ENCODE peak calls at places on chromosomes 11 and 22, in seven cellular contexts. One of them, this sample, is unnamed.

GRCh38 chr11:105790841-105791240 is 181.0 kb downstream of the GRIA4 start:
- DNase-seq in DND-41: no peak
- DNase-seq in foreskin fibroblast: no peak
- DNase-seq in kidney epithelial cell: no peak
- DNase-seq in OCI-LY7: no peak
- DNase-seq in RWPE1: no peak
- DNase-seq in lower lobe of right lung: no peak
- DNase-seq in this sample: no peak

GRCh38 chr11:78654071-78654470 is 79.4 kb upstream of the NARS2 start:
- DNase-seq in DND-41: no peak
- DNase-seq in foreskin fibroblast: no peak
- DNase-seq in kidney epithelial cell: no peak
- DNase-seq in OCI-LY7: no peak
- DNase-seq in RWPE1: no peak
- DNase-seq in lower lobe of right lung: no peak
- DNase-seq in this sample: no peak

GRCh38 chr22:20324139-20324516 is 4.3 kb upstream of the DGCR6L start:
- DNase-seq in DND-41: no peak
- DNase-seq in foreskin fibroblast: no peak
- DNase-seq in kidney epithelial cell: no peak
- DNase-seq in OCI-LY7: no peak
- DNase-seq in RWPE1: no peak
- DNase-seq in lower lobe of right lung: no peak
- DNase-seq in this sample: no peak

GRCh38 chr11:13923182-13923581 is 39.3 kb upstream of the SPON1 start:
- DNase-seq in DND-41: no peak
- DNase-seq in foreskin fibroblast: no peak
- DNase-seq in kidney epithelial cell: no peak
- DNase-seq in OCI-LY7: peak; percentile 52
- DNase-seq in RWPE1: no peak
- DNase-seq in lower lobe of right lung: no peak
- DNase-seq in this sample: no peak

GRCh38 chr22:41237707-41238569 is 2.8 kb downstream of the CHADL start:
- DNase-seq in DND-41: peak; percentile 76
- DNase-seq in foreskin fibroblast: peak; percentile 60
- DNase-seq in kidney epithelial cell: peak; percentile 12
- DNase-seq in OCI-LY7: peak; percentile 79
- DNase-seq in RWPE1: peak; percentile 42
- DNase-seq in lower lobe of right lung: peak; percentile 91
- DNase-seq in this sample: peak; percentile 30

GRCh38 chr11:42048141-42048540 is 588.7 kb upstream of the LRRC4C start:
- DNase-seq in DND-41: no peak
- DNase-seq in foreskin fibroblast: no peak
- DNase-seq in kidney epithelial cell: no peak
- DNase-seq in OCI-LY7: no peak
- DNase-seq in RWPE1: no peak
- DNase-seq in lower lobe of right lung: no peak
- DNase-seq in this sample: no peak

GRCh38 chr11:29507381-29507780 is 509.4 kb downstream of the KCNA4 start:
- DNase-seq in DND-41: no peak
- DNase-seq in foreskin fibroblast: no peak
- DNase-seq in kidney epithelial cell: no peak
- DNase-seq in OCI-LY7: no peak
- DNase-seq in RWPE1: no peak
- DNase-seq in lower lobe of right lung: no peak
- DNase-seq in this sample: no peak

GRCh38 chr11:8258289-8258688 is 5.4 kb downstream of the LMO1 start:
- DNase-seq in DND-41: no peak
- DNase-seq in foreskin fibroblast: no peak
- DNase-seq in kidney epithelial cell: no peak
- DNase-seq in OCI-LY7: no peak
- DNase-seq in RWPE1: no peak
- DNase-seq in lower lobe of right lung: peak; percentile 41
- DNase-seq in this sample: no peak

GRCh38 chr22:46064966-46065666 is 85.2 kb upstream of the PPARA start:
- DNase-seq in DND-41: no peak
- DNase-seq in foreskin fibroblast: no peak
- DNase-seq in kidney epithelial cell: no peak
- DNase-seq in OCI-LY7: no peak
- DNase-seq in RWPE1: no peak
- DNase-seq in lower lobe of right lung: no peak
- DNase-seq in this sample: no peak

GRCh38 chr22:30205281-30206115 is 41.1 kb downstream of the LIF start:
- DNase-seq in DND-41: no peak
- DNase-seq in foreskin fibroblast: peak; percentile 99
- DNase-seq in kidney epithelial cell: peak; percentile 90
- DNase-seq in OCI-LY7: no peak
- DNase-seq in RWPE1: peak; percentile 33
- DNase-seq in lower lobe of right lung: no peak
- DNase-seq in this sample: no peak

GRCh38 chr11:128689586-128689945 is 4.3 kb upstream of the FLI1 start:
- DNase-seq in DND-41: no peak
- DNase-seq in foreskin fibroblast: no peak
- DNase-seq in kidney epithelial cell: no peak
- DNase-seq in OCI-LY7: no peak
- DNase-seq in RWPE1: no peak
- DNase-seq in lower lobe of right lung: no peak
- DNase-seq in this sample: no peak

GRCh38 chr11:128689946-128690745 is 3.7 kb upstream of the FLI1 start:
- DNase-seq in DND-41: no peak
- DNase-seq in foreskin fibroblast: peak; percentile 70
- DNase-seq in kidney epithelial cell: no peak
- DNase-seq in OCI-LY7: no peak
- DNase-seq in RWPE1: no peak
- DNase-seq in lower lobe of right lung: peak; percentile 48
- DNase-seq in this sample: no peak

GRCh38 chr11:128690746-128691091 is 3.2 kb upstream of the FLI1 start:
- DNase-seq in DND-41: no peak
- DNase-seq in foreskin fibroblast: peak; percentile 19
- DNase-seq in kidney epithelial cell: no peak
- DNase-seq in OCI-LY7: no peak
- DNase-seq in RWPE1: no peak
- DNase-seq in lower lobe of right lung: peak; percentile 51
- DNase-seq in this sample: no peak

GRCh38 chr11:128692750-128693578 is 908 bp upstream of the FLI1 start:
- DNase-seq in DND-41: no peak
- DNase-seq in foreskin fibroblast: peak; percentile 77
- DNase-seq in kidney epithelial cell: no peak
- DNase-seq in OCI-LY7: peak; percentile 42
- DNase-seq in RWPE1: peak; percentile 34
- DNase-seq in lower lobe of right lung: peak; percentile 61
- DNase-seq in this sample: no peak

GRCh38 chr11:128691802-128692749 is 1.8 kb upstream of the FLI1 start:
- DNase-seq in DND-41: no peak
- DNase-seq in foreskin fibroblast: no peak
- DNase-seq in kidney epithelial cell: no peak
- DNase-seq in OCI-LY7: no peak
- DNase-seq in RWPE1: no peak
- DNase-seq in lower lobe of right lung: no peak
- DNase-seq in this sample: no peak
- TF ChIP-seq CTCF in DND-41: peak; percentile 30
- TF ChIP-seq CTCF in foreskin fibroblast: peak; percentile 41
- TF ChIP-seq CTCF in kidney epithelial cell: peak; percentile 20
- TF ChIP-seq CTCF in OCI-LY7: peak; percentile 48
- TF ChIP-seq CTCF in RWPE1: no peak
- TF ChIP-seq CTCF in lower lobe of right lung: peak; percentile 18
- TF ChIP-seq CTCF in this sample: peak; percentile 21

DNA sequence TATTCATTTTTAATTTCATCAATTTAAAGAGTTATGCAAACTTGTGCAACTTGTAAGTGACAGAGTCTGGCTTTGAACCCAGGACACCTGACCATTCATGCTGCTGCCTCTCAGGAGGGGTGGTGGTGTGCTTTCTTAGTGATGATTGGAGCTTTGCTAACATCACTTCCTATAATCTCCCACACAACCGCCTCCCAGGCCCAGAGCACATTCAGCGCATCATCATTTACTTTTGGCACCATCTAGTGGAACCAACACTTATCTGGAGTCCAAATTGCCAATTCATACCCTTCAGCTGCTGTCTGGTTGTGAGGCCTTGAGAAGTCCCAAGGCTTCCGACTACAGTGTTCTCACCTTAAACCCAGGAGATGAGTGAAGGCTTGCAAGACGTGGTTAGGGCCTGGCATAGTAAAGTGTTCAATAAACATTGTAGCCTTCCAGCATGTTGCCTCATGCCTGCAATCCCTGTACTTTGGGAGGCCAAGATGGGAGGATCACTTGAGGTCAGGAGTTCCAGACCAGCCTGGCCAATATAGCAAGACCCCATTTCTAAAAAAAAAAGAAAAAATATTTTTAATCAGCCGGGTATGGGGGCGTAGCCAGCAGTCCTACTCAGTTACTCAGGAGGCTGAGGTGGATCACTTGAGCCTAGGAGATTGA is 1.1 kb upstream of the TTLL1 start:
- DNase-seq in DND-41: peak; percentile 61
- DNase-seq in foreskin fibroblast: peak; percentile 92
- DNase-seq in kidney epithelial cell: no peak
- DNase-seq in OCI-LY7: peak; percentile 87
- DNase-seq in RWPE1: peak; percentile 67
- DNase-seq in lower lobe of right lung: peak; percentile 62
- DNase-seq in this sample: no peak
- TF ChIP-seq CTCF in DND-41: peak; percentile 70
- TF ChIP-seq CTCF in foreskin fibroblast: peak; percentile 49
- TF ChIP-seq CTCF in kidney epithelial cell: peak; percentile 42
- TF ChIP-seq CTCF in OCI-LY7: peak; percentile 81
- TF ChIP-seq CTCF in RWPE1: peak; percentile 65
- TF ChIP-seq CTCF in lower lobe of right lung: peak; percentile 36
- TF ChIP-seq CTCF in this sample: peak; percentile 55

GRCh38 chr11:113805640-113806039 is 26.0 kb downstream of the CLDN25 start:
- DNase-seq in DND-41: no peak
- DNase-seq in foreskin fibroblast: peak; percentile 17
- DNase-seq in kidney epithelial cell: no peak
- DNase-seq in OCI-LY7: no peak
- DNase-seq in RWPE1: no peak
- DNase-seq in lower lobe of right lung: no peak
- DNase-seq in this sample: no peak

GRCh38 chr11:113802621-113803020 is 23.0 kb downstream of the CLDN25 start:
- DNase-seq in DND-41: no peak
- DNase-seq in foreskin fibroblast: no peak
- DNase-seq in kidney epithelial cell: no peak
- DNase-seq in OCI-LY7: no peak
- DNase-seq in RWPE1: no peak
- DNase-seq in lower lobe of right lung: no peak
- DNase-seq in this sample: no peak

DNA sequence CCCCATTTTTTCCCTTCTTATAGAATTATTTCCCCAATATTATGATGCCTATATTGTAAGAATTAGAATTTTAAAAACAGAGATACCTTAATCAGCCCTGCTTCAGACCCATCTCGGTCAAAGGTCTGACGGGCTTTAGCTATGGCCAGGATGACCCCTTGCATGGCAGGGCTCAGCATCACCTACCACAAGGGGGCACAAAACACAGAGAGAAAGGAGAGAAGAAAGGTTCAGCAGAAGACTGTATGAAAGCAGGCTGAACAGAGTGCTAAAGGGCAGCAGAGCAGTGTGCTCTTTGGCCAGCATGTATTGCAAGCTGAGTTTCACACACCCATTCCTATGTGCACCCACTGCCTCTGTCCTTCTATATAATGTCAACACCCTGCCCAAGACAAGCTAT is 26.8 kb downstream of the CLDN25 start:
- DNase-seq in DND-41: no peak
- DNase-seq in foreskin fibroblast: peak; percentile 11
- DNase-seq in kidney epithelial cell: no peak
- DNase-seq in OCI-LY7: peak; percentile 46
- DNase-seq in RWPE1: no peak
- DNase-seq in lower lobe of right lung: no peak
- DNase-seq in this sample: peak; percentile 59
- TF ChIP-seq CTCF in DND-41: peak; percentile 49
- TF ChIP-seq CTCF in foreskin fibroblast: peak; percentile 38
- TF ChIP-seq CTCF in kidney epithelial cell: peak; percentile 56
- TF ChIP-seq CTCF in OCI-LY7: peak; percentile 77
- TF ChIP-seq CTCF in RWPE1: peak; percentile 17
- TF ChIP-seq CTCF in lower lobe of right lung: peak; percentile 30
- TF ChIP-seq CTCF in this sample: peak; percentile 60

GRCh38 chr22:36977401-36977861 is 41.8 kb downstream of the TST start:
- DNase-seq in DND-41: peak; percentile 61
- DNase-seq in foreskin fibroblast: peak; percentile 64
- DNase-seq in kidney epithelial cell: no peak
- DNase-seq in OCI-LY7: peak; percentile 90
- DNase-seq in RWPE1: no peak
- DNase-seq in lower lobe of right lung: peak; percentile 81
- DNase-seq in this sample: peak; percentile 38
- TF ChIP-seq CTCF in DND-41: peak; percentile 66
- TF ChIP-seq CTCF in foreskin fibroblast: peak; percentile 40
- TF ChIP-seq CTCF in kidney epithelial cell: peak; percentile 35
- TF ChIP-seq CTCF in OCI-LY7: peak; percentile 80
- TF ChIP-seq CTCF in RWPE1: no peak
- TF ChIP-seq CTCF in lower lobe of right lung: peak; percentile 42
- TF ChIP-seq CTCF in this sample: peak; percentile 41